ENCODE peak calls at places on chromosome 3, in eight cellular contexts. One of them, this sample, is unnamed.

GRCh38 chr3:11626084-11626463 is 17.6 kb downstream of the VGLL4 start:
- DNase-seq in CD4-positive, alpha-beta T cell: no peak
- DNase-seq in cardiac muscle cell: no peak
- DNase-seq in psoas muscle: no peak
- DNase-seq in fibroblast of lung: no peak
- DNase-seq in CD8-positive, alpha-beta memory T cell: no peak
- DNase-seq in right atrium auricular region: no peak
- DNase-seq in gastrocnemius medialis: no peak
- DNase-seq in this sample: peak; percentile 18

GRCh38 chr3:42101481-42101880 is 10.3 kb downstream of the TRAK1 start:
- DNase-seq in CD8-positive, alpha-beta memory T cell: no peak
- DNase-seq in gastrocnemius medialis: no peak
- DNase-seq in psoas muscle: no peak
- DNase-seq in fibroblast of lung: no peak
- DNase-seq in right atrium auricular region: no peak
- DNase-seq in cardiac muscle cell: peak; percentile 31
- DNase-seq in CD4-positive, alpha-beta T cell: no peak
- DNase-seq in this sample: no peak

GRCh38 chr3:134838599-134838998 is 43.5 kb downstream of the EPHB1 start:
- DNase-seq in right atrium auricular region: no peak
- DNase-seq in cardiac muscle cell: no peak
- DNase-seq in psoas muscle: no peak
- DNase-seq in CD8-positive, alpha-beta memory T cell: no peak
- DNase-seq in CD4-positive, alpha-beta T cell: no peak
- DNase-seq in fibroblast of lung: no peak
- DNase-seq in gastrocnemius medialis: no peak
- DNase-seq in this sample: no peak

GRCh38 chr3:67947808-67948508 is 293.5 kb upstream of the SUCLG2 start:
- DNase-seq in fibroblast of lung: no peak
- DNase-seq in psoas muscle: no peak
- DNase-seq in gastrocnemius medialis: peak; percentile 11
- DNase-seq in right atrium auricular region: no peak
- DNase-seq in cardiac muscle cell: no peak
- DNase-seq in CD8-positive, alpha-beta memory T cell: peak; percentile 82
- DNase-seq in CD4-positive, alpha-beta T cell: peak; percentile 67
- DNase-seq in this sample: peak; percentile 88

GRCh38 chr3:57892423-57892822 is 115.8 kb upstream of the FLNB start:
- DNase-seq in cardiac muscle cell: peak; percentile 20
- DNase-seq in gastrocnemius medialis: no peak
- DNase-seq in CD4-positive, alpha-beta T cell: no peak
- DNase-seq in fibroblast of lung: peak; percentile 61
- DNase-seq in psoas muscle: no peak
- DNase-seq in right atrium auricular region: no peak
- DNase-seq in CD8-positive, alpha-beta memory T cell: no peak
- DNase-seq in this sample: no peak

GRCh38 chr3:46405301-46406079 is 1.4 kb downstream of the CCR5AS start:
- DNase-seq in gastrocnemius medialis: no peak
- DNase-seq in CD4-positive, alpha-beta T cell: no peak
- DNase-seq in cardiac muscle cell: no peak
- DNase-seq in fibroblast of lung: no peak
- DNase-seq in psoas muscle: no peak
- DNase-seq in CD8-positive, alpha-beta memory T cell: no peak
- DNase-seq in right atrium auricular region: no peak
- DNase-seq in this sample: no peak

GRCh38 chr3:38119248-38119544 is 17.7 kb downstream of the ACAA1 start:
- DNase-seq in gastrocnemius medialis: peak; percentile 8
- DNase-seq in right atrium auricular region: no peak
- DNase-seq in fibroblast of lung: no peak
- DNase-seq in cardiac muscle cell: no peak
- DNase-seq in CD4-positive, alpha-beta T cell: no peak
- DNase-seq in CD8-positive, alpha-beta memory T cell: no peak
- DNase-seq in psoas muscle: no peak
- DNase-seq in this sample: no peak

GRCh38 chr3:10910367-10910766 is 82.2 kb upstream of the SLC6A1 start:
- DNase-seq in CD8-positive, alpha-beta memory T cell: no peak
- DNase-seq in fibroblast of lung: no peak
- DNase-seq in CD4-positive, alpha-beta T cell: no peak
- DNase-seq in right atrium auricular region: no peak
- DNase-seq in psoas muscle: no peak
- DNase-seq in gastrocnemius medialis: no peak
- DNase-seq in cardiac muscle cell: no peak
- DNase-seq in this sample: no peak

GRCh38 chr3:20185364-20185732 is 658 bp downstream of the SGO1 start:
- DNase-seq in psoas muscle: no peak
- DNase-seq in gastrocnemius medialis: no peak
- DNase-seq in CD4-positive, alpha-beta T cell: no peak
- DNase-seq in cardiac muscle cell: peak; percentile 16
- DNase-seq in CD8-positive, alpha-beta memory T cell: peak; percentile 56
- DNase-seq in fibroblast of lung: peak; percentile 20
- DNase-seq in right atrium auricular region: no peak
- DNase-seq in this sample: peak; percentile 45

GRCh38 chr3:127074900-127075360 is 92.0 kb downstream of the PLXNA1 start:
- DNase-seq in CD4-positive, alpha-beta T cell: no peak
- DNase-seq in cardiac muscle cell: peak; percentile 65
- DNase-seq in CD8-positive, alpha-beta memory T cell: peak; percentile 17
- DNase-seq in gastrocnemius medialis: peak; percentile 26
- DNase-seq in psoas muscle: peak; percentile 74
- DNase-seq in right atrium auricular region: no peak
- DNase-seq in fibroblast of lung: peak; percentile 85
- DNase-seq in this sample: peak; percentile 96

GRCh38 chr3:110420158-110420641 is 651.4 kb upstream of the NECTIN3 start:
- DNase-seq in cardiac muscle cell: peak; percentile 82
- DNase-seq in CD4-positive, alpha-beta T cell: no peak
- DNase-seq in psoas muscle: no peak
- DNase-seq in right atrium auricular region: no peak
- DNase-seq in CD8-positive, alpha-beta memory T cell: no peak
- DNase-seq in gastrocnemius medialis: no peak
- DNase-seq in fibroblast of lung: peak; percentile 83
- DNase-seq in this sample: no peak

GRCh38 chr3:197952440-197952839 is 2.5 kb downstream of the RPL35A start:
- DNase-seq in cardiac muscle cell: no peak
- DNase-seq in gastrocnemius medialis: no peak
- DNase-seq in psoas muscle: no peak
- DNase-seq in fibroblast of lung: no peak
- DNase-seq in CD8-positive, alpha-beta memory T cell: no peak
- DNase-seq in CD4-positive, alpha-beta T cell: no peak
- DNase-seq in right atrium auricular region: no peak
- DNase-seq in this sample: no peak

GRCh38 chr3:63927623-63928280 is 15.6 kb upstream of the SCAANT1 start:
- DNase-seq in psoas muscle: no peak
- DNase-seq in gastrocnemius medialis: no peak
- DNase-seq in CD8-positive, alpha-beta memory T cell: no peak
- DNase-seq in cardiac muscle cell: no peak
- DNase-seq in right atrium auricular region: no peak
- DNase-seq in CD4-positive, alpha-beta T cell: no peak
- DNase-seq in fibroblast of lung: no peak
- DNase-seq in this sample: peak; percentile 78

GRCh38 chr3:192831801-192832347 is 85.8 kb downstream of the MB21D2 start:
- DNase-seq in CD8-positive, alpha-beta memory T cell: no peak
- DNase-seq in cardiac muscle cell: no peak
- DNase-seq in fibroblast of lung: peak; percentile 36
- DNase-seq in psoas muscle: no peak
- DNase-seq in right atrium auricular region: no peak
- DNase-seq in gastrocnemius medialis: no peak
- DNase-seq in CD4-positive, alpha-beta T cell: no peak
- DNase-seq in this sample: no peak

GRCh38 chr3:66625464-66626216 is 124.8 kb upstream of the LRIG1 start:
- DNase-seq in right atrium auricular region: no peak
- DNase-seq in fibroblast of lung: no peak
- DNase-seq in gastrocnemius medialis: no peak
- DNase-seq in cardiac muscle cell: peak; percentile 45
- DNase-seq in CD8-positive, alpha-beta memory T cell: no peak
- DNase-seq in psoas muscle: no peak
- DNase-seq in CD4-positive, alpha-beta T cell: no peak
- DNase-seq in this sample: no peak

GRCh38 chr3:37605754-37606153 is 255.9 kb upstream of the CTDSPL start:
- DNase-seq in right atrium auricular region: no peak
- DNase-seq in CD4-positive, alpha-beta T cell: no peak
- DNase-seq in gastrocnemius medialis: no peak
- DNase-seq in psoas muscle: no peak
- DNase-seq in fibroblast of lung: no peak
- DNase-seq in cardiac muscle cell: no peak
- DNase-seq in CD8-positive, alpha-beta memory T cell: no peak
- DNase-seq in this sample: no peak

GRCh38 chr3:122100591-122101491 is 45.7 kb downstream of the CD86 start:
- DNase-seq in psoas muscle: no peak
- DNase-seq in fibroblast of lung: no peak
- DNase-seq in cardiac muscle cell: peak; percentile 60
- DNase-seq in right atrium auricular region: no peak
- DNase-seq in CD8-positive, alpha-beta memory T cell: no peak
- DNase-seq in CD4-positive, alpha-beta T cell: no peak
- DNase-seq in gastrocnemius medialis: no peak
- DNase-seq in this sample: peak; percentile 27

GRCh38 chr3:16060945-16061344 is 113.5 kb upstream of the GALNT15 start:
- DNase-seq in cardiac muscle cell: peak; percentile 91
- DNase-seq in right atrium auricular region: peak; percentile 78
- DNase-seq in fibroblast of lung: peak; percentile 95
- DNase-seq in gastrocnemius medialis: peak; percentile 75
- DNase-seq in CD8-positive, alpha-beta memory T cell: no peak
- DNase-seq in psoas muscle: peak; percentile 81
- DNase-seq in CD4-positive, alpha-beta T cell: no peak
- DNase-seq in this sample: no peak
- H3K27ac ChIP-seq in cardiac muscle cell: no peak overlapping the region
- H3K27ac ChIP-seq in right atrium auricular region: peak overlapping the region; percentile 77
- H3K27ac ChIP-seq in fibroblast of lung: peak overlapping the region; percentile 97
- H3K27ac ChIP-seq in gastrocnemius medialis: peak overlapping the region; percentile 84
- H3K27ac ChIP-seq in CD8-positive, alpha-beta memory T cell: no peak overlapping the region
- H3K27ac ChIP-seq in psoas muscle: peak overlapping the region; percentile 88
- H3K27ac ChIP-seq in CD4-positive, alpha-beta T cell: no peak overlapping the region
- H3K27ac ChIP-seq in this sample: no peak overlapping the region

GRCh38 chr3:124033360-124034015 is 41.6 kb upstream of the ROPN1 start:
- DNase-seq in fibroblast of lung: peak; percentile 12
- DNase-seq in cardiac muscle cell: no peak
- DNase-seq in gastrocnemius medialis: no peak
- DNase-seq in psoas muscle: peak; percentile 54
- DNase-seq in right atrium auricular region: no peak
- DNase-seq in CD8-positive, alpha-beta memory T cell: no peak
- DNase-seq in CD4-positive, alpha-beta T cell: no peak
- DNase-seq in this sample: no peak
- H3K27ac ChIP-seq in fibroblast of lung: no peak within 1 kb of the TSS
- H3K27ac ChIP-seq in cardiac muscle cell: peak within 1 kb of the TSS; percentile 49
- H3K27ac ChIP-seq in gastrocnemius medialis: peak within 1 kb of the TSS; percentile 85
- H3K27ac ChIP-seq in psoas muscle: peak within 1 kb of the TSS; percentile 88
- H3K27ac ChIP-seq in right atrium auricular region: peak within 1 kb of the TSS; percentile 89
- H3K27ac ChIP-seq in CD8-positive, alpha-beta memory T cell: no peak within 1 kb of the TSS
- H3K27ac ChIP-seq in CD4-positive, alpha-beta T cell: no peak within 1 kb of the TSS
- H3K27ac ChIP-seq in this sample: no peak within 1 kb of the TSS

GRCh38 chr3:138729279-138729678 is 105.4 kb downstream of the PIK3CB start:
- DNase-seq in gastrocnemius medialis: no peak
- DNase-seq in right atrium auricular region: no peak
- DNase-seq in CD4-positive, alpha-beta T cell: no peak
- DNase-seq in CD8-positive, alpha-beta memory T cell: no peak
- DNase-seq in fibroblast of lung: no peak
- DNase-seq in psoas muscle: no peak
- DNase-seq in cardiac muscle cell: no peak
- DNase-seq in this sample: no peak
- H3K27ac ChIP-seq in gastrocnemius medialis: no peak overlapping the region
- H3K27ac ChIP-seq in right atrium auricular region: no peak overlapping the region
- H3K27ac ChIP-seq in CD4-positive, alpha-beta T cell: no peak overlapping the region
- H3K27ac ChIP-seq in CD8-positive, alpha-beta memory T cell: no peak overlapping the region
- H3K27ac ChIP-seq in fibroblast of lung: no peak overlapping the region
- H3K27ac ChIP-seq in psoas muscle: no peak overlapping the region
- H3K27ac ChIP-seq in cardiac muscle cell: no peak overlapping the region
- H3K27ac ChIP-seq in this sample: no peak overlapping the region

GRCh38 chr3:52528596-52529375 is 4.9 kb downstream of the NT5DC2 start:
- DNase-seq in cardiac muscle cell: no peak
- DNase-seq in fibroblast of lung: no peak
- DNase-seq in gastrocnemius medialis: peak; percentile 13
- DNase-seq in psoas muscle: peak; percentile 56
- DNase-seq in CD4-positive, alpha-beta T cell: no peak
- DNase-seq in CD8-positive, alpha-beta memory T cell: no peak
- DNase-seq in right atrium auricular region: no peak
- DNase-seq in this sample: no peak

GRCh38 chr3:52526151-52526561 is 7.5 kb downstream of the NT5DC2 start:
- DNase-seq in right atrium auricular region: no peak
- DNase-seq in psoas muscle: peak; percentile 26
- DNase-seq in CD8-positive, alpha-beta memory T cell: peak; percentile 27
- DNase-seq in fibroblast of lung: no peak
- DNase-seq in gastrocnemius medialis: no peak
- DNase-seq in CD4-positive, alpha-beta T cell: no peak
- DNase-seq in cardiac muscle cell: no peak
- DNase-seq in this sample: no peak

GRCh38 chr3:52527732-52528595 is 5.7 kb downstream of the NT5DC2 start:
- DNase-seq in psoas muscle: peak; percentile 41
- DNase-seq in gastrocnemius medialis: peak; percentile 6
- DNase-seq in cardiac muscle cell: no peak
- DNase-seq in CD8-positive, alpha-beta memory T cell: peak; percentile 31
- DNase-seq in fibroblast of lung: no peak
- DNase-seq in CD4-positive, alpha-beta T cell: no peak
- DNase-seq in right atrium auricular region: no peak
- DNase-seq in this sample: no peak

GRCh38 chr3:52525666-52526065 is 8.0 kb downstream of the NT5DC2 start:
- DNase-seq in right atrium auricular region: no peak
- DNase-seq in cardiac muscle cell: no peak
- DNase-seq in CD4-positive, alpha-beta T cell: no peak
- DNase-seq in psoas muscle: no peak
- DNase-seq in CD8-positive, alpha-beta memory T cell: no peak
- DNase-seq in fibroblast of lung: no peak
- DNase-seq in gastrocnemius medialis: no peak
- DNase-seq in this sample: no peak

DNA sequence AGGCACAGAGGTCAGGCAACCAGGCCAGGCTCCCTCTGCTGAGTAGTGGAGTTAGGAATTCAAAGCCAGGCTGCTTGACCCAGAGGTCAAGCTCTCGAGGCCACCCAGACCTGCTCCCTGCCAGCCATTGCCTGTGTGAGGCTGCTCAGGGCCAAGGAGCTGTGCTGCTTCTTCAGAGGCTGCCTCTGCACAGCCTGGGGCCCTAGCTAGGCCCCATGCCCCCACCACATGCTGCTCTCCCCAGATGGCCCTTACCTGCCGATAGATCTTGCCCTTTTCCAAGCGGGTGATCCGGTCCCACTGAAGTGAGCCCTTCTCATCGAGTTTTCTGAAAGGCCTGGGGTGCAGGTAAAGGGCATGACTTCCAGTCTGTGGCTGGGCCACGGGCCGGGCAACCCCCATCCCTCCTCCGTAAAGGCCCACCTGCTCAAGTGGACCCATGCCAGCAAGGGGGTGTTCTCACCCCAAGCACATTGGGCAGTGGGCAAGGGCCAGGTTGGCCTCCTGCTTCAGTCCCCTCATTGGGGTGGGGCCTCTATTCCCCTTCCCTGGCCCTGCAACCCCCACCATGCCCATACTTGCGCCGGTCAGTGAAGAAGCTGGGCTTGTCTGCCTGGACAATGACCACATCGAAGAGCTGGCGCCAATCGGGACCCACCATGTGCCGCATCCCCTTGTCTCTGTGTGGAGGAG is 6.5 kb downstream of the NT5DC2 start:
- DNase-seq in psoas muscle: peak; percentile 46
- DNase-seq in gastrocnemius medialis: no peak
- DNase-seq in CD8-positive, alpha-beta memory T cell: peak; percentile 33
- DNase-seq in cardiac muscle cell: no peak
- DNase-seq in right atrium auricular region: no peak
- DNase-seq in CD4-positive, alpha-beta T cell: no peak
- DNase-seq in fibroblast of lung: no peak
- DNase-seq in this sample: no peak
- H3K27ac ChIP-seq in psoas muscle: no peak overlapping the region
- H3K27ac ChIP-seq in gastrocnemius medialis: peak overlapping the region; percentile 67
- H3K27ac ChIP-seq in CD8-positive, alpha-beta memory T cell: no peak overlapping the region
- H3K27ac ChIP-seq in cardiac muscle cell: peak overlapping the region; percentile 63
- H3K27ac ChIP-seq in right atrium auricular region: peak overlapping the region; percentile 83
- H3K27ac ChIP-seq in CD4-positive, alpha-beta T cell: no peak overlapping the region
- H3K27ac ChIP-seq in fibroblast of lung: no peak overlapping the region
- H3K27ac ChIP-seq in this sample: no peak overlapping the region

GRCh38 chr3:52190294-52190841 is 7.6 kb upstream of the ALAS1 start:
- DNase-seq in CD4-positive, alpha-beta T cell: no peak
- DNase-seq in psoas muscle: peak; percentile 72
- DNase-seq in CD8-positive, alpha-beta memory T cell: no peak
- DNase-seq in right atrium auricular region: no peak
- DNase-seq in cardiac muscle cell: peak; percentile 78
- DNase-seq in fibroblast of lung: peak; percentile 63
- DNase-seq in gastrocnemius medialis: peak; percentile 26
- DNase-seq in this sample: no peak
- H3K27ac ChIP-seq in CD4-positive, alpha-beta T cell: no peak overlapping the region
- H3K27ac ChIP-seq in psoas muscle: peak overlapping the region; percentile 46
- H3K27ac ChIP-seq in CD8-positive, alpha-beta memory T cell: no peak overlapping the region
- H3K27ac ChIP-seq in right atrium auricular region: no peak overlapping the region
- H3K27ac ChIP-seq in cardiac muscle cell: peak overlapping the region; percentile 28
- H3K27ac ChIP-seq in fibroblast of lung: no peak overlapping the region
- H3K27ac ChIP-seq in gastrocnemius medialis: no peak overlapping the region
- H3K27ac ChIP-seq in this sample: no peak overlapping the region

This sample was measured in OCI-LY7.